ENCODE peak calls at places on chromosomes 7 and 10, in four cellular contexts. B is CD4-positive, alpha-beta memory T cell; A is lung; S is adrenal gland. L is an unnamed sample.
A peak's percentile ranks its signal among the peaks of the same experiment; 100 is the strongest.

GRCh38 chr10:133365461-133366129 is 7.6 kb downstream of the ECHS1 start:
- DNase-seq in S (no peak), A (no peak), B (no peak), L (no peak)

GRCh38 chr10:99994801-99995200 is 14.9 kb downstream of the DNMBP start:
- DNase-seq in B (no peak), A (no peak), S (no peak), L (no peak)

GRCh38 chr10:122464158-122464510 is 2.8 kb downstream of the HTRA1 start:
- DNase-seq in S (no peak), A (no peak), B (no peak), L (no peak)

GRCh38 chr7:155426543-155427410 is 31.2 kb upstream of the EN2 start:
- DNase-seq in A (no peak), S (no peak), B (no peak), L (no peak)

GRCh38 chr10:22681783-22682183 is 32.6 kb downstream of the PIP4K2A start:
- DNase-seq in B (peak; percentile 88), A (no peak), S (no peak), L (peak; percentile 81)

GRCh38 chr10:47098964-47099363 is 187.7 kb downstream of the PTPN20 start:
- DNase-seq in S (no peak), B (no peak), A (no peak), L (no peak)

GRCh38 chr10:24561453-24561852 is 162.2 kb downstream of the ARHGAP21 start:
- DNase-seq in A (no peak), S (no peak), B (no peak), L (no peak)

GRCh38 chr7:51950811-51951210 is 634.2 kb upstream of the COBL start:
- DNase-seq in B (no peak), A (no peak), S (no peak), L (no peak)

GRCh38 chr10:92690211-92691041 is 671 bp downstream of the HHEX start:
- DNase-seq in A (peak; percentile 63), S (peak; percentile 76), B (peak; percentile 67), L (peak; percentile 47)

GRCh38 chr7:50552921-50553320 is 12.3 kb downstream of the DDC start:
- DNase-seq in S (peak; percentile 55), A (no peak), B (no peak), L (peak; percentile 44)

GRCh38 chr10:35940067-35940989 is 298.2 kb upstream of the FZD8 start:
- DNase-seq in B (no peak), A (no peak), S (no peak), L (no peak)

GRCh38 chr7:76296743-76297740 is 5.4 kb upstream of the HSPB1 start:
- DNase-seq in A (peak; percentile 74), S (no peak), B (no peak), L (peak; percentile 82)

GRCh38 chr10:14219411-14219810 is 111.3 kb downstream of the FRMD4A start:
- DNase-seq in B (no peak), S (no peak), A (no peak), L (peak; percentile 72)

GRCh38 chr10:117609095-117609821 is 66.7 kb downstream of the EMX2 start:
- DNase-seq in A (peak; percentile 80), S (no peak), B (no peak), L (peak; percentile 78)

GRCh38 chr10:104197364-104197763 is 34.8 kb downstream of the CFAP43 start:
- DNase-seq in S (no peak), A (no peak), B (no peak), L (no peak)

GRCh38 chr7:95609277-95609971 is 13.1 kb upstream of the PDK4 start:
- DNase-seq in A (peak; percentile 53), B (no peak), S (peak; percentile 50), L (peak; percentile 36)

GRCh38 chr10:94092848-94093247 is 99.1 kb downstream of the PLCE1 start:
- DNase-seq in S (no peak), A (no peak), B (no peak), L (peak; percentile 37)

GRCh38 chr7:150737265-150738055 is at the start of gene GIMAP5:
- DNase-seq in A (no peak), S (no peak), B (peak; percentile 74), L (no peak)

GRCh38 chr7:4604456-4604940 is 77.6 kb upstream of the FOXK1 start:
- DNase-seq in S (no peak), A (no peak), B (no peak), L (no peak)

GRCh38 chr7:4607321-4607729 is 74.8 kb upstream of the FOXK1 start:
- DNase-seq in S (no peak), A (no peak), B (no peak), L (no peak)

GRCh38 chr7:4606776-4607175 is 75.3 kb upstream of the FOXK1 start:
- DNase-seq in B (no peak), A (no peak), S (no peak), L (no peak)

GRCh38 chr7:4603843-4604231 is 78.3 kb upstream of the FOXK1 start:
- DNase-seq in S (no peak), A (no peak), B (no peak), L (no peak)

GRCh38 chr7:4602905-4603842 is 78.9 kb upstream of the FOXK1 start:
- DNase-seq in S (no peak), B (no peak), A (no peak), L (no peak)
- H3K27ac ChIP-seq in S (no peak overlapping the region), B (no peak overlapping the region), A (no peak overlapping the region), L (no peak overlapping the region)

GRCh38 chr7:56256108-56256507 is 139.9 kb upstream of the NUPR2 start:
- DNase-seq in A (no peak), B (no peak), S (no peak), L (no peak)

DNA sequence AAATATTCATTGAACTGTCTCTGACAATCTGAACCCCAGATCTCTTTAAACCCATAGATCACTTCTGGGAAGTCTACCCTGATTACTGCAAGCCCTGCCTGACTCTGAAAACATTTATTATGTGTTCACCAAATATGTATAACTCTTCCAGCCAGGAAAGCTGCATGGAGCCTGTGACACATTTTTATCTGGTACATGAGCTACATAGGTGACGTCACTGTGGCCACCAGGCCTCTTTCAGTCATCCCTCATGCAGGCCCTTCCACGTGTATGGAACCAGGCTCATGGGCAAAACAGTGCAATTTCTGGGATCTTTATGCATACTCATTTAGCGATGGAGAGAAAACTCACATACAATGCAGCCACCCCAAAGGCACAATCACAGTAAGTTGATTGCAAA is 133.9 kb upstream of the NUPR2 start:
- DNase-seq in B (no peak), S (no peak), A (no peak), L (no peak)
- H3K4me3 ChIP-seq in B (no peak overlapping the region), S (no peak overlapping the region), A (no peak overlapping the region), L (no peak overlapping the region)

GRCh38 chr7:85160223-85160622 is 26.6 kb downstream of the SEMA3D start:
- DNase-seq in A (no peak), B (no peak), S (no peak), L (peak; percentile 15)
- H3K27ac ChIP-seq in A (no peak overlapping the region), B (no peak overlapping the region), S (no peak overlapping the region), L (no peak overlapping the region)

GRCh38 chr10:101133489-101134298 is 2.6 kb downstream of the TLX1 start:
- DNase-seq in B (no peak), S (no peak), A (no peak), L (no peak)
- H3K4me3 ChIP-seq in B (no peak overlapping the region), S (no peak overlapping the region), A (no peak overlapping the region), L (no peak overlapping the region)

DNA sequence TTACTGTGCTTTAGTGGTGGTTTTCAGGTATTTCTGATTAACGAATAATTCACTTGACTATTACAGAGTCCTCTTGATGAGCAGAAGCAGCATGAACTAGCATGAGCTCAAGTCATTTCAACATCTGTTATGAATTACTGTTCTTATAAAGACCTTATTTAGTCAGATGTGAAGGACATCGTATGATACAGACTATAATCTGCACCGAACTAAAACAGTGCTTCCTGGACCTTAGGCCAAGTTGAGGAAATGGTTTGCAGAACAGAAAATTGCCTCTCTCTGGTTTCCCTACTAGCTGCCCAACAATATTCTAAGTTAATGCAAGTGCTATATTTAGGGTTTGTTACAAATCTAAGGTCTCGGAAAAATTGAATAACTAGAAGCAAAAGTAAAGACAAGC is 142.2 kb downstream of the LCOR start:
- DNase-seq in S (no peak), A (no peak), B (no peak), L (no peak)
- H3K27ac ChIP-seq in S (no peak overlapping the region), A (no peak overlapping the region), B (no peak overlapping the region), L (no peak overlapping the region)

GRCh38 chr10:84308481-84309304 is 19.7 kb upstream of the CCSER2 start:
- DNase-seq in A (no peak), S (peak; percentile 36), B (peak; percentile 50), L (peak; percentile 85)
- H3K4me3 ChIP-seq in A (no peak overlapping the region), S (no peak overlapping the region), B (no peak overlapping the region), L (no peak overlapping the region)

GRCh38 chr10:101066890-101067355 is 5.1 kb downstream of the KAZALD1 start:
- DNase-seq in B (no peak), A (no peak), S (no peak), L (no peak)
- H3K27ac ChIP-seq in B (no peak overlapping the region), A (peak overlapping the region; percentile 77), S (no peak overlapping the region), L (no peak overlapping the region)

GRCh38 chr10:124736491-124737136 is 7.6 kb downstream of the FAM53B start:
- DNase-seq in A (peak; percentile 75), B (no peak), S (peak; percentile 80), L (peak; percentile 26)

GRCh38 chr10:124737221-124737620 is 7.0 kb downstream of the FAM53B start:
- DNase-seq in A (peak; percentile 27), S (no peak), B (peak; percentile 60), L (no peak)

GRCh38 chr10:124733566-124734245 is 10.5 kb downstream of the FAM53B start:
- DNase-seq in S (no peak), B (no peak), A (no peak), L (no peak)

GRCh38 chr10:124734311-124735166 is 9.6 kb downstream of the FAM53B start:
- DNase-seq in S (no peak), B (peak; percentile 73), A (no peak), L (no peak)

GRCh38 chr10:124735491-124736286 is 8.5 kb downstream of the FAM53B start:
- DNase-seq in B (no peak), S (no peak), A (peak; percentile 21), L (no peak)
- H3K4me3 ChIP-seq in B (no peak overlapping the region), S (no peak overlapping the region), A (no peak overlapping the region), L (no peak overlapping the region)

GRCh38 chr7:32846630-32847225 is 44.8 kb downstream of the KBTBD2 start:
- DNase-seq in A (peak; percentile 90), S (peak; percentile 81), B (peak; percentile 83), L (peak; percentile 64)
- H3K27ac ChIP-seq in A (no peak overlapping the region), S (no peak overlapping the region), B (no peak overlapping the region), L (no peak overlapping the region)

GRCh38 chr7:147400926-147401325 is 1189.6 kb upstream of the C7orf33 start:
- DNase-seq in B (no peak), A (no peak), S (no peak), L (no peak)
- H3K4me3 ChIP-seq in B (no peak overlapping the region), A (no peak overlapping the region), S (no peak overlapping the region), L (no peak overlapping the region)

L was measured in brain microvascular endothelial cell.